ENCODE peak calls at places on chromosomes 12 and 14, in four cellular contexts. O, H, F and L are unnamed samples.

GRCh38 chr12:10672231-10672868 is 1.5 kb downstream of the STYK1 start:
- DNase-seq in F (no peak), O (no peak), H (no peak), L (no peak)

GRCh38 chr12:115794659-115795081 is 482.8 kb downstream of the MED13L start:
- DNase-seq in H (no peak), O (no peak), F (no peak), L (peak; percentile 6)

GRCh38 chr12:52246720-52247621 is 13.9 kb downstream of the KRT7 start:
- DNase-seq in O (no peak), F (no peak), H (no peak), L (peak; percentile 24)

GRCh38 chr14:26132061-26132460 is 465.8 kb downstream of the NOVA1 start:
- DNase-seq in O (no peak), H (no peak), F (peak; percentile 83), L (no peak)

GRCh38 chr14:75880512-75880911 is 101.3 kb downstream of the TGFB3 start:
- DNase-seq in F (no peak), O (no peak), H (no peak), L (no peak)

GRCh38 chr14:63229330-63230059 is 25.3 kb downstream of the RHOJ start:
- DNase-seq in H (no peak), F (no peak), O (no peak), L (no peak)

GRCh38 chr12:107027304-107028053 is 40.5 kb upstream of the MTERF2 start:
- DNase-seq in H (peak; percentile 82), O (no peak), F (peak; percentile 98), L (peak; percentile 62)

GRCh38 chr12:18439541-18439940 is 178.2 kb downstream of the PIK3C2G start:
- DNase-seq in O (no peak), F (peak; percentile 69), H (no peak), L (no peak)

GRCh38 chr12:123983822-123984485 is 10.9 kb downstream of the ZNF664 start:
- DNase-seq in H (peak; percentile 44), O (peak; percentile 20), F (peak; percentile 86), L (peak; percentile 75)

GRCh38 chr14:73829526-73830431 is 21.9 kb upstream of the PTGR2 start:
- DNase-seq in O (no peak), H (no peak), F (peak; percentile 86), L (peak; percentile 86)

GRCh38 chr12:109624467-109624866 is 50.9 kb downstream of the MVK start:
- DNase-seq in F (no peak), H (peak; percentile 54), O (no peak), L (peak; percentile 57)

GRCh38 chr14:71692496-71692895 is 239.7 kb upstream of the RGS6 start:
- DNase-seq in F (peak; percentile 73), H (no peak), O (no peak), L (peak; percentile 41)

GRCh38 chr12:125193376-125193775 is 128.1 kb downstream of the AACS start:
- DNase-seq in O (no peak), H (no peak), F (no peak), L (no peak)

GRCh38 chr14:100584056-100585031 is 2.9 kb downstream of the BEGAIN start:
- DNase-seq in F (no peak), O (peak; percentile 1), H (no peak), L (no peak)

GRCh38 chr12:95073698-95074520 is 491 bp upstream of the NR2C1 start:
- DNase-seq in H (no peak), O (no peak), F (no peak), L (no peak)

GRCh38 chr12:62123721-62124203 is 136.4 kb upstream of the USP15 start:
- DNase-seq in H (peak; percentile 38), F (peak; percentile 65), O (peak; percentile 59), L (peak; percentile 56)

GRCh38 chr12:84551373-84551772 is 361.2 kb downstream of the SLC6A15 start:
- DNase-seq in O (no peak), F (no peak), H (no peak), L (no peak)

GRCh38 chr12:13228579-13228978 is 32.1 kb downstream of the EMP1 start:
- DNase-seq in O (no peak), F (no peak), H (no peak), L (no peak)

GRCh38 chr12:114913871-114914801 is 230.2 kb upstream of the TBX3 start:
- DNase-seq in F (peak; percentile 47), O (peak; percentile 60), H (peak; percentile 80), L (peak; percentile 72)

GRCh38 chr12:14454098-14454907 is 88.8 kb downstream of the ATF7IP start:
- DNase-seq in O (peak; percentile 9), H (peak; percentile 12), F (peak; percentile 65), L (peak; percentile 55)

GRCh38 chr12:42982828-42983227 is 393.3 kb upstream of the PRICKLE1 start:
- DNase-seq in H (no peak), O (no peak), F (no peak), L (no peak)

GRCh38 chr12:116172224-116172849 is 105.2 kb downstream of the MED13L start:
- DNase-seq in O (no peak), H (no peak), F (peak; percentile 43), L (peak; percentile 27)

GRCh38 chr14:22558221-22558913 is 30.7 kb downstream of the DAD1 start:
- DNase-seq in O (peak; percentile 35), F (no peak), H (no peak), L (no peak)

GRCh38 chr12:21827135-21827534 is 52.6 kb upstream of the KCNJ8 start:
- DNase-seq in O (no peak), F (no peak), H (no peak), L (no peak)

GRCh38 chr14:81452766-81453165 is 52.6 kb upstream of the STON2 start:
- DNase-seq in H (no peak), O (no peak), F (no peak), L (no peak)

GRCh38 chr12:31715283-31715825 is 13.5 kb downstream of the AMN1 start:
- DNase-seq in H (no peak), O (no peak), F (peak; percentile 85), L (no peak)

GRCh38 chr14:75399819-75400678 is 27.8 kb upstream of the JDP2 start:
- DNase-seq in O (no peak), F (peak; percentile 62), H (peak; percentile 91), L (peak; percentile 100)

GRCh38 chr14:59585891-59586554 is 9.4 kb upstream of the CCDC175 start:
- DNase-seq in F (peak; percentile 31), O (no peak), H (peak; percentile 7), L (no peak)

GRCh38 chr14:50061664-50062437 is 54.5 kb downstream of the VCPKMT start:
- DNase-seq in O (peak; percentile 36), H (peak; percentile 12), F (peak; percentile 51), L (peak; percentile 52)

GRCh38 chr12:56188786-56189335 is 422 bp downstream of the SMARCC2 start:
- DNase-seq in F (no peak), O (peak; percentile 78), H (no peak), L (no peak)

GRCh38 chr14:92751819-92752218 is 3.4 kb upstream of the LGMN start:
- DNase-seq in H (no peak), F (no peak), O (no peak), L (no peak)

GRCh38 chr12:53677612-53678133 is 1.8 kb upstream of the ATP5MC2 start:
- DNase-seq in F (no peak), O (no peak), H (no peak), L (no peak)

GRCh38 chr12:103930787-103931536 is 752 bp downstream of the HSP90B1 start:
- DNase-seq in F (peak; percentile 39), O (peak; percentile 38), H (peak; percentile 19), L (peak; percentile 34)

GRCh38 chr14:76426161-76426696 is 50.3 kb downstream of the ESRRB start:
- DNase-seq in O (no peak), H (peak; percentile 22), F (no peak), L (peak; percentile 4)

GRCh38 chr14:88868558-88869159 is 44.2 kb downstream of the TTC8 start:
- DNase-seq in F (peak; percentile 42), H (peak; percentile 30), O (no peak), L (peak; percentile 51)
- TF ChIP-seq CTCF in F (peak; percentile 21), H (peak; percentile 63), O (peak; percentile 24), L (peak; percentile 61)

GRCh38 chr14:69708586-69709169 is 58.3 kb upstream of the SRSF5 start:
- DNase-seq in H (no peak), F (no peak), O (peak; percentile 37), L (peak; percentile 19)
- TF ChIP-seq CTCF in H (no peak), F (peak; percentile 24), O (peak; percentile 39), L (no peak)

DNA sequence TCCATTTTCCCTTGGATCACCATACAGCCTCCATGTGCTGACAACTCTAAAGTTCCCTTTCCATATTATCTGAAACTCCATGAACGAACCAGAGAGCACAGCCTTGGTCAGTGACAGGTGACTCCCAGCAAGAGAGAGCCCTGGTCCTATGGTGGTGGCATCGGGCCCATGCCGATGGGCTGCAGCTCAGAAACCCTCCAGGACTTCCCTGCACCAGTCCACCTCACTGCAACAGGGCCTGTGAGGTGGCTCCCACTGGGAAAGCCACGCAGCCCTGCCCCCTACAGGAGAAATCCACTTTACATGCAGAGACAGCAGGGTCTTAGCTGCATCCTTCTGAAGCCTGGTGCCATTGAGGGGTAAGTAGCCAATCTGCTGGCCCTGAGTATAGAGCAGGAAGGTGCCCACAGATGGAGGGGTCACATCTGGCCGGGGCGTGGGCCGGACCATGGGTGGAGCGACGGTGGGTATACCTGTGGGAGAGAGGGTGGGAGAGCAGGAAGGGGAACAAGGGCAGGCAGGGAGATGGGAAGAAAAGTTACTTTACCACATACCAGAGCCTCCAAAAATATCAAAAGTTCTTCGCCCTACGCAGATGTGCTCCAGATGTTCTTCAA is 24.7 kb downstream of the RTRAF start:
- DNase-seq in H (no peak), O (peak; percentile 14), F (no peak), L (no peak)
- TF ChIP-seq CTCF in H (no peak), O (no peak), F (peak; percentile 32), L (peak; percentile 19)

GRCh38 chr12:6178981-6179761 is 21.0 kb upstream of the CD9 start:
- DNase-seq in F (peak; percentile 7), O (peak; percentile 38), H (no peak), L (no peak)
- TF ChIP-seq CTCF in F (peak; percentile 9), O (peak; percentile 9), H (no peak), L (no peak)

DNA sequence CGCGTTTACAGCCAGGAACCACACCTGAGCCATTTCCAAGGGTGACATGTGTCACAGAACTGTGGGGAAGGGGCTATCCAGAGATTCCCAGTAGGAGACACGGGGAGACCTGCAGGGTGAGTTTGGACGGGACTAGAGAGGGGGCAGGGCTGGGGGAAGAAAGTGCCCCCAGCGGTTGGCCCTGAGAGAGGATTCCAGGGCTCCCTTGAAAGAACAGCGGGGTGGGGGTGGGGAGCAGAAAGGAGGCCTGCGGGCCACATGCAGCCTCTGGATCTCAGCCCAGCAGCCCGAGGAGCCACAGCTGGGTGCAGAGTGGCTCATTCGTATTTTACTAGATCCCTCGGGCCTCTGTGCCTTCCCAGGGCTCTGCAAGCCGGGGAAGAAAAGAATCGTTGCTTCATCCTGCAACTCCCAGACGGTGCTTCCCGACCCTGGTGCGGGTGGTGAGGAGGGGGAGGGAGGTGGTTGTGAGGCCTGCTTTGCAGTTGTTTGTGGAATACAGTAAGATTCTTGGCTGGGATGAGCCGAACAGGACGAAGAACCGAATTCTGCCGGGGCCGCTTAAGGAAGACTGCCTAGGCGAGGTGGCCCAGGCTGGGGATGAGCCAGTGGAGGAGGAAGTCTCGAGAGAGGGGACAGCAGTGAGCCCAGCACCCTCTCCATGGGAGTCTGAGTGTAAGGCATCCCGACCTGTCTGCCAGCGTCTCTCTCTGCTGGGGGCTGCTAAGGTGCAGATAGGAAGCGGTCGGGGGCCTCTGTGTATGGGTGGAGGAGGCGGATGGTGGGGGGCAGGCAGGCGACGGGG is 36.1 kb upstream of the ANKRD9 start:
- DNase-seq in F (peak; percentile 36), O (no peak), H (no peak), L (peak; percentile 81)
- TF ChIP-seq CTCF in F (no peak), O (no peak), H (no peak), L (no peak)